ENCODE peak calls at places on chromosomes 16 and 17, in six cellular contexts. G is retinal pigment epithelial cell, M is upper lobe of right lung, Z is cardiac muscle cell, B is A549, H is HFF-Myc. C is an unnamed sample.

GRCh38 chr16:92431-93339 is 14.7 kb downstream of the MPG start:
- DNase-seq in Z (no peak), H (no peak), G (no peak), B (no peak), M (no peak), C (no peak)

GRCh38 chr16:83068686-83069085 is 441.9 kb downstream of the CDH13 start:
- DNase-seq in M (no peak), B (no peak), G (no peak), Z (no peak), H (peak), C (no peak)

GRCh38 chr17:9842057-9842758 is 16.5 kb downstream of the GLP2R start:
- DNase-seq in H (no peak), B (peak), G (peak), Z (no peak), M (no peak), C (no peak)

GRCh38 chr17:17837966-17838962 is 1.5 kb upstream of the SREBF1 start:
- DNase-seq in B (peak), H (no peak), Z (no peak), M (peak), G (no peak), C (no peak)

GRCh38 chr16:85173077-85173980 is 61.1 kb upstream of the CIBAR2 start:
- DNase-seq in M (no peak), H (no peak), B (peak), Z (peak), G (no peak), C (no peak)

GRCh38 chr16:2817496-2818277 is 650 bp downstream of the PRSS21 start:
- DNase-seq in B (no peak), H (no peak), G (no peak), M (no peak), Z (no peak), C (no peak)

GRCh38 chr16:2902337-2903130 is 9.2 kb upstream of the FLYWCH1 start:
- DNase-seq in G (no peak), M (no peak), Z (no peak), B (no peak), H (no peak), C (no peak)

GRCh38 chr16:4505356-4506153 is 29.4 kb downstream of the HMOX2 start:
- DNase-seq in B (no peak), G (no peak), M (no peak), Z (no peak), H (no peak), C (peak)

GRCh38 chr17:66040402-66040801 is 151.5 kb downstream of the CEP112 start:
- DNase-seq in M (no peak), G (no peak), B (no peak), H (no peak), Z (no peak), C (no peak)

GRCh38 chr17:17090642-17091103 is 48.4 kb downstream of the MPRIP start:
- DNase-seq in B (no peak), H (no peak), Z (no peak), M (peak), G (no peak), C (no peak)

GRCh38 chr17:67239597-67239996 is 5.4 kb downstream of the HELZ start:
- DNase-seq in Z (no peak), G (peak), B (no peak), H (no peak), M (no peak), C (no peak)

GRCh38 chr17:82836823-82837357 is 2.9 kb downstream of the ZNF750 start:
- DNase-seq in Z (no peak), H (no peak), M (peak), G (peak), B (no peak), C (no peak)

GRCh38 chr16:81263470-81264200 is 25.1 kb downstream of the BCO1 start:
- DNase-seq in G (no peak), H (no peak), Z (no peak), B (no peak), M (no peak), C (no peak)

GRCh38 chr17:16873654-16874035 is 98.3 kb downstream of the TNFRSF13B start:
- DNase-seq in B (no peak), H (no peak), Z (no peak), M (peak), G (no peak), C (no peak)

GRCh38 chr16:75222271-75222783 is 3.5 kb downstream of the CTRB1 start:
- DNase-seq in G (no peak), B (no peak), H (no peak), Z (no peak), M (peak), C (no peak)

GRCh38 chr17:41013606-41014005 is 4.7 kb upstream of the KRTAP3-1 start:
- DNase-seq in M (no peak), H (peak), B (no peak), G (no peak), Z (no peak), C (no peak)

GRCh38 chr16:12613131-12613991 is 190.3 kb downstream of the CPPED1 start:
- DNase-seq in G (no peak), B (peak), M (no peak), Z (no peak), H (no peak), C (no peak)

GRCh38 chr17:48646183-48647102 is 20.3 kb upstream of the HOXB9 start:
- DNase-seq in B (peak), M (no peak), H (no peak), Z (no peak), G (no peak), C (peak)

GRCh38 chr16:54632821-54633220 is 297.8 kb upstream of the IRX5 start:
- DNase-seq in M (no peak), Z (no peak), B (no peak), G (no peak), H (no peak), C (no peak)

GRCh38 chr17:82204831-82205719 is 7.6 kb downstream of the CCDC57 start:
- DNase-seq in M (no peak), H (peak), B (peak), G (peak), Z (no peak), C (no peak)

GRCh38 chr17:77200711-77201110 is 59.9 kb downstream of the SEC14L1 start:
- DNase-seq in H (no peak), B (no peak), G (no peak), M (no peak), Z (no peak), C (no peak)
- TF ChIP-seq CTCF in H (no peak), B (no peak), G (no peak), M (peak), Z (peak), C (peak)

GRCh38 chr16:53433509-53433908 is 762 bp upstream of the RBL2 start:
- DNase-seq in H (no peak), B (no peak), G (no peak), M (peak), Z (no peak), C (no peak)

GRCh38 chr16:53428681-53429080 is 5.6 kb upstream of the RBL2 start:
- DNase-seq in M (no peak), B (no peak), H (no peak), Z (no peak), G (no peak), C (no peak)

GRCh38 chr16:53429221-53429943 is 4.9 kb upstream of the RBL2 start:
- DNase-seq in G (peak), B (no peak), M (no peak), Z (no peak), H (no peak), C (no peak)

GRCh38 chr16:53433930-53434435 is 288 bp upstream of the RBL2 start:
- DNase-seq in H (no peak), B (peak), M (no peak), Z (no peak), G (no peak), C (no peak)

GRCh38 chr16:53430363-53430762 is 3.9 kb upstream of the RBL2 start:
- DNase-seq in M (no peak), B (no peak), G (no peak), H (no peak), Z (no peak), C (no peak)
- TF ChIP-seq CTCF in M (no peak), B (no peak), G (no peak), H (no peak), Z (no peak), C (no peak)

DNA sequence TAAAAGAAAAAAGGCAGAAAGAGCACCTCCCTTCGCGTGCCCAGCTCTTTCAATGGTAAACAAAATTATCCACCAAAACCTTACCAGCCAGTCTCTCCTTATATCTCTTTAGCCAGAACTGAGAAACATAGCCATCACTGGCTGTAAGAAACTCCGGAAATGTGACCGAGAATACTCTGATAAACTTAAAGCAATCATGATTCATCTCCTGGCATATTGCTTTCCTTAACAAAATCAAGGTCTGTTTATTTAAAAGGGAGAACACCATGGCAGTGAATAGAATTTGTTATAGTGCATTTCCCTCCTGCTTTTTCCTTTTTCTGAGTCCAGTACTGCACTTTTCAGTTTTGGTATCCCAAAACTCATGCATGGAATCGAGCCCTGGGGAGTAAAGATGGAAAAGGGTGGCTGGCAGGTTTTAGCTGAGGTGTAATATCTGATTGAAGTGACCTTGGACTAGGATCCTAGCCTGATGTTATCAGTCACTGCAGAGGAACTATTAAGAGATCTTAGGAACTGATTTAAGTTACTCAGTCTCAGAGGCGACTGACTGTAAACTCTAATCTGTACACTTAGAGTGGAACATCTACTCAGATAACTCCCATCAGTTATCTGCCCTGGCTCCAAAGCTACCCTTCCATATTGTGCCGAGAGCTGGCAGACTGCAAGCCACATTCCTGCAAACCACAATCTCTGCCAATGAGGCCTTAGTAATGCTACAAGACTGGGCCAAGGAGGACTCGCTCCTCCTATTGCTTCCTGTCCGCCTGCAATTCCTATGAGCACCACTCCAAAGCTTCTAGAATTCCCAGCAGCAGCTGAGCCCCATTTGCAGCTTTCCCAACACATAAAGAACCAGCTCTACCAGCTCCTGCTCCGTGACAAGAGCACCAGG is 7.4 kb upstream of the COX10 start:
- DNase-seq in B (no peak), Z (no peak), G (peak), H (peak), M (no peak), C (no peak)
- TF ChIP-seq CTCF in B (no peak), Z (peak), G (no peak), H (no peak), M (no peak), C (no peak)

GRCh38 chr17:3603119-3603869 is 5.9 kb downstream of the TRPV1 start:
- DNase-seq in H (peak), B (no peak), M (no peak), G (no peak), Z (no peak), C (no peak)

GRCh38 chr17:3598078-3598477 is 11.1 kb downstream of the TRPV1 start:
- DNase-seq in G (no peak), B (no peak), M (no peak), Z (no peak), H (no peak), C (no peak)

GRCh38 chr17:3603870-3604259 is 5.3 kb downstream of the TRPV1 start:
- DNase-seq in B (no peak), Z (no peak), H (no peak), G (no peak), M (no peak), C (no peak)

GRCh38 chr17:3600529-3601205 is 8.5 kb downstream of the TRPV1 start:
- DNase-seq in Z (no peak), H (no peak), G (no peak), B (no peak), M (no peak), C (no peak)

DNA sequence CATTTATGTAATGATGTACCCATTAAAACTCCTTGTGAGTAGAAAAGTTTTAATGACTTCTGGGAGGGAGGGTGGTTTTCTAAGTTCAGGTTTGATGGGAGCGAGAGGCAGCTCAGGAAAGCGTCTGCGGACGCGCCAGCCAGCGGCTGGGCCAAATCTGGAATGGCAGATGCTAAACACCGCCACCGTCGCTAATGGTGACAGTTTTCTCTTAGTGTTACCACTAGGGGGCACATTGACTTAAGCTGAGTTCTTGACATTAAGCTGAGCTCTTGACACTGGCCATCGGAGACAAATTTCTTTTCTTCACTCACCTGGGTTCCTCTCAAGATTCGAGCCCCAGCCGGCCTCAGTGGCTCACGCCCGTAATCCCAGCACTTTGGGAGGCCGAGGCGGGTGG is 6.7 kb downstream of the TRPV1 start:
- DNase-seq in G (no peak), B (peak), M (no peak), H (no peak), Z (peak), C (no peak)
- TF ChIP-seq CTCF in G (peak), B (peak), M (peak), H (peak), Z (peak), C (peak)

GRCh38 chr17:57740225-57740528 is 4.9 kb downstream of the CCDC182 start:
- DNase-seq in Z (no peak), M (no peak), H (no peak), G (no peak), B (no peak), C (no peak)

GRCh38 chr17:57735707-57736106 is 9.4 kb downstream of the CCDC182 start:
- DNase-seq in B (peak), H (no peak), M (no peak), Z (no peak), G (no peak), C (no peak)

GRCh38 chr17:57735230-57735629 is 9.9 kb downstream of the CCDC182 start:
- DNase-seq in H (no peak), B (no peak), Z (no peak), G (no peak), M (no peak), C (no peak)

GRCh38 chr17:57737450-57737849 is 7.6 kb downstream of the CCDC182 start:
- DNase-seq in M (no peak), Z (no peak), G (no peak), B (no peak), H (no peak), C (no peak)

DNA sequence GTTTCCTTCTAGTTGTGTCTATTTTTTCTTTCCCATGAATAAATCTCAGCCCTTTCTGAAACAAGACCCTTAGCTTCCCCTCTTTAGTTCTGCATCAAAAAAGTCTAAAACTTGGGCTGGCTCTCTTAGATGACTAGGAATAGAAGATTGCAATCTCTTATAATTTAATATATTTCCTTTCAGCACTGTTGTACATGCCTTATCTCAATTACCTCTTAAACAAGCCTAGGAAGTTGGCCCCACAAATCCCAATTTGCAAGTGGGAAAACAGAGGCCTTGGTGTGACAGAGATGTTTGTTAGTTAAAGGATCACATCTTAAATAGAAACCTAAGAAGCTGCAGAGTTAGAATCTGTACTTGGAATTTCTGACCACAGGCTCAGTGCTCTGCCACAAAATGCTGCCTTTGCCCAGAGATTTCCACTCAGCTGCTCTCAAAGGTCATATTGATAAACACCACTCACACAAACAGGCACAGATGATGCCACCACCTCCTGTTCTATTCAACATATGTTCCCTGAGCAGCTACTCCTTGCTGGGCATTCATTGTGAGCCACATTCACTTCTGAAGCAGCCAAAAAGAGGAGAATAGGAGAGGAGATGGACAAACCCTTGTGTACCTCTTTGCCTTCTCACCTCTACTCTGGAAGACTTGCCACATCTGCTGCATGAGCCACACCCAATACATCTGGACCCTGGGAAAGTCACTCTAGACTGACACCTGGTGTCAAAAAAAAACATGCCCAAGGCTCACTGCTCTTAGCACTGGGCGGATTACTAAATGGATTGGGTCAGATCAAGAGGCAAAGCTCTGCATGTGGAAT is 5.5 kb downstream of the CCDC182 start:
- DNase-seq in B (peak), Z (peak), G (no peak), H (peak), M (no peak), C (peak)
- TF ChIP-seq CTCF in B (peak), Z (peak), G (peak), H (peak), M (peak), C (peak)

DNA sequence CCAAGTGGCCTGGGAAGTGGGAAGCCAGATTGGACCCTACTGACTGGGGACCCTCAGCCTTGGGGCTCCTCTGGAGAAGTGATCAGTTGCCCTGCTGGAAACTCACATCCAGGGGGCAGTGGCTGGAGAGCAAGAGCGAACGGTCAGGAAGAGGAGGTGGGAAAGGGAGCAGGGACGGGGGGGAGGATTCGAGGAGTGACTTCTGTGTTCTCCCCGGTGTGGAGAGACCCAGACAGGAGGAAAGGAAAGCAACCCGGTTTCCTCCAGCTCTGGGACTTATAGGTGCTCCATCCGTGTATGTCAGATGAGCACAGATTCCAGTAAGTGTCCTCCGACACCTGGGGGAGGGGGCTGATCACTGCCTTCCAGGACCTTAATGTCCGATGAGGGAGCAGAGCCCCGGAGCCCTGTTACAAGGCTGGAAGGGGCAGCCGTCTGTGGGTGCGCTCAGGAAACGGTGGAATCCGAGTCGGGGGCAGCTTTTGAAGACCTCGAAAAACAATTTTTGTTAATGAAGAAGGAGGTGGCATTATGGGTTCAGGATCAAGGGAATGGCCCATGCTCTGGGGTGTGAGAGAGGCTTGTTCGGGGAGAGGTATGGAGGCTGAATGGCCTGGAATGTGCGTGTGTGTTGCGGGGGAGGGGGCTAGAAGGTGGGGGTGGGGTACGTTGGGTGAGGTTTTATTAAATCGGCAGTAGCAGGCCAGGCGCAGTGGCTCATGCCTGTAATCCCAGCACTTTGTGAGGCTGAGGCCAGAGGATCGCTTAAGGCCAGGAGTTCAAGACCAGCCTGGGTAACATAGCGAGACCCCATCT is 34.8 kb upstream of the NDRG4 start:
- DNase-seq in H (no peak), B (peak), M (no peak), G (no peak), Z (peak), C (no peak)
- TF ChIP-seq CTCF in H (no peak), B (no peak), M (peak), G (peak), Z (peak), C (no peak)

GRCh38 chr16:72961115-72961832 is 86.7 kb downstream of the ZFHX3 start:
- DNase-seq in Z (no peak), M (no peak), H (no peak), B (peak), G (no peak), C (no peak)
- TF ChIP-seq CTCF in Z (peak), M (peak), H (peak), B (peak), G (peak), C (no peak)

GRCh38 chr17:3843935-3844516 is 2.0 kb downstream of the NCBP3 start:
- DNase-seq in G (no peak), B (peak), Z (peak), M (no peak), H (no peak), C (peak)
- TF ChIP-seq CTCF in G (peak), B (peak), Z (peak), M (peak), H (peak), C (peak)

DNA sequence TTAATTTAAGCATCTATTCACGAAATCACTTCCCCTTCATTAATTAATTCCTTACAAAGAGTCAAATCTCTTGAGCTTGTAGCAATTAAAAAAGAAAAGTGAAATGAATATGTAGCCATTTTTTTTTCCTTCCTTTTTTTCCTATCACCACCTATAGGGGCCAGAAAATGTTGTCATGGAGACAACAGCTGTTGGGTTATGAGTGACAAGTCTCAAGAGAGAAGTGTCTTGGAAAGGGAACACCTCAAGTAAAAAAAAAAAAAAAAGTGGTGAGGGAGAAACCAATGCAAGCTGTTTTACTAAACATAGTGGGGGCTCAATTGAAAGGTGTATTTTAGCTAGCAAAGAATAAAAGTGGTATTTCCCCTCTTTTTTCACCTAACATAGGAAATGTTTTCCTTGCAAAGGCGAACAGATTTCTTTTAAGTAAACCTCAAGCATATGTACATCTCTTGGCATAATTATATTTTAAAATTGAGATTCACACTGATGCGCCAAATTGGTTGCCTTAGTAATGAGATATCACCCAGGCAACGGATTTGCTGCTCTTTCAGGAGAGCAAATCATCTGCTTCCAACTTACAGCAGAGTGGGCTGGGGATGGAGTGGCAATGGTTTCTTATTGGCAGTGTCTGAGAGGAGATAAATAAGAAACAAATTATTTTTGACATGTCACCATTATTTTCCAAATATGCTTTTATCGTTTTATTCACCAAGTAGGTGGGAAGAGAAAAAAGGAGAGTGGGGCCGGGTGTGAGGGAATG is 183.6 kb downstream of the MYO1D start:
- DNase-seq in B (no peak), Z (no peak), H (no peak), G (no peak), M (no peak), C (no peak)
- TF ChIP-seq CTCF in B (no peak), Z (no peak), H (no peak), G (no peak), M (no peak), C (no peak)

GRCh38 chr17:44997733-44998520 is 29.8 kb upstream of the C1QL1 start:
- DNase-seq in B (no peak), M (no peak), H (no peak), Z (peak), G (no peak), C (no peak)
- TF ChIP-seq CTCF in B (no peak), M (no peak), H (no peak), Z (peak), G (peak), C (no peak)

C was measured in GM10248.